ENCODE peak calls at places on chromosomes 2 and 18, in ten cellular contexts. One of them, this sample, is unnamed.

GRCh38 chr2:147382322-147382948 is 462.4 kb upstream of the ACVR2A start:
- DNase-seq in NCI-H1048: no peak
- DNase-seq in right cardiac atrium: no peak
- DNase-seq in GM20000: no peak
- DNase-seq in fibroblast of villous mesenchyme: no peak
- DNase-seq in hypothalamus: no peak
- DNase-seq in left ventricle myocardium inferior: no peak
- DNase-seq in bronchial epithelial cell: peak; percentile 97
- DNase-seq in body of pancreas: peak; percentile 15
- DNase-seq in iPS DF 19.7: no peak
- DNase-seq in this sample: no peak

GRCh38 chr18:13909141-13909540 is 6.2 kb downstream of the MC2R start:
- DNase-seq in NCI-H1048: no peak
- DNase-seq in right cardiac atrium: no peak
- DNase-seq in GM20000: no peak
- DNase-seq in fibroblast of villous mesenchyme: no peak
- DNase-seq in hypothalamus: no peak
- DNase-seq in left ventricle myocardium inferior: no peak
- DNase-seq in bronchial epithelial cell: peak; percentile 1
- DNase-seq in body of pancreas: no peak
- DNase-seq in iPS DF 19.7: no peak
- DNase-seq in this sample: no peak

GRCh38 chr18:58076052-58076451 is 32.0 kb downstream of the NEDD4L start:
- DNase-seq in NCI-H1048: no peak
- DNase-seq in right cardiac atrium: no peak
- DNase-seq in GM20000: no peak
- DNase-seq in fibroblast of villous mesenchyme: no peak
- DNase-seq in hypothalamus: no peak
- DNase-seq in left ventricle myocardium inferior: no peak
- DNase-seq in bronchial epithelial cell: peak; percentile 84
- DNase-seq in body of pancreas: no peak
- DNase-seq in iPS DF 19.7: no peak
- DNase-seq in this sample: no peak

GRCh38 chr2:128625966-128626757 is 307.5 kb upstream of the HS6ST1 start:
- DNase-seq in NCI-H1048: no peak
- DNase-seq in right cardiac atrium: no peak
- DNase-seq in GM20000: no peak
- DNase-seq in fibroblast of villous mesenchyme: no peak
- DNase-seq in hypothalamus: no peak
- DNase-seq in left ventricle myocardium inferior: no peak
- DNase-seq in bronchial epithelial cell: no peak
- DNase-seq in body of pancreas: no peak
- DNase-seq in iPS DF 19.7: no peak
- DNase-seq in this sample: no peak

GRCh38 chr2:161766334-161766733 is 142.1 kb downstream of the SLC4A10 start:
- DNase-seq in NCI-H1048: no peak
- DNase-seq in right cardiac atrium: no peak
- DNase-seq in GM20000: no peak
- DNase-seq in fibroblast of villous mesenchyme: no peak
- DNase-seq in hypothalamus: no peak
- DNase-seq in left ventricle myocardium inferior: no peak
- DNase-seq in bronchial epithelial cell: peak; percentile 8
- DNase-seq in body of pancreas: no peak
- DNase-seq in iPS DF 19.7: no peak
- DNase-seq in this sample: no peak

GRCh38 chr2:95238131-95238530 is 30.8 kb downstream of the ZNF892 start:
- DNase-seq in NCI-H1048: no peak
- DNase-seq in right cardiac atrium: no peak
- DNase-seq in GM20000: no peak
- DNase-seq in fibroblast of villous mesenchyme: no peak
- DNase-seq in hypothalamus: no peak
- DNase-seq in left ventricle myocardium inferior: no peak
- DNase-seq in bronchial epithelial cell: no peak
- DNase-seq in body of pancreas: no peak
- DNase-seq in iPS DF 19.7: no peak
- DNase-seq in this sample: no peak

GRCh38 chr2:127066942-127067341 is 40.0 kb downstream of the BIN1 start:
- DNase-seq in NCI-H1048: no peak
- DNase-seq in right cardiac atrium: peak; percentile 92
- DNase-seq in GM20000: no peak
- DNase-seq in fibroblast of villous mesenchyme: peak; percentile 62
- DNase-seq in hypothalamus: no peak
- DNase-seq in left ventricle myocardium inferior: peak; percentile 68
- DNase-seq in bronchial epithelial cell: no peak
- DNase-seq in body of pancreas: no peak
- DNase-seq in iPS DF 19.7: no peak
- DNase-seq in this sample: peak; percentile 84

GRCh38 chr2:108365656-108366055 is 12.1 kb upstream of the SULT1C4 start:
- DNase-seq in NCI-H1048: no peak
- DNase-seq in right cardiac atrium: no peak
- DNase-seq in GM20000: no peak
- DNase-seq in fibroblast of villous mesenchyme: peak; percentile 61
- DNase-seq in hypothalamus: no peak
- DNase-seq in left ventricle myocardium inferior: no peak
- DNase-seq in bronchial epithelial cell: no peak
- DNase-seq in body of pancreas: no peak
- DNase-seq in iPS DF 19.7: no peak
- DNase-seq in this sample: no peak